ENCODE peak calls at places on chromosomes 13 and 19, in ten cellular contexts. O, I, Z, J, L, P, U, C, V and F are unnamed samples.

GRCh38 chr13:112753868-112754267 is 64.0 kb downstream of the ATP11A start:
- DNase-seq in Z (no peak), J (no peak), L (no peak), U (no peak), P (no peak), O (no peak), I (no peak), C (no peak), V (no peak), F (no peak)

GRCh38 chr13:42720858-42721219 is 60.5 kb upstream of the FAM216B start:
- DNase-seq in J (no peak), C (no peak), Z (no peak), P (no peak), L (no peak), V (no peak), U (no peak), I (no peak), O (no peak), F (no peak)

GRCh38 chr19:39097721-39098120 is 13.6 kb downstream of the ACP7 start:
- DNase-seq in Z (no peak), C (no peak), U (no peak), O (no peak), V (no peak), L (no peak), I (no peak), P (no peak), J (no peak), F (no peak)

GRCh38 chr13:23510979-23511735 is 59.1 kb upstream of the TNFRSF19 start:
- DNase-seq in O (no peak), U (no peak), P (peak), C (peak), L (peak), V (no peak), Z (no peak), I (no peak), J (no peak), F (peak)

GRCh38 chr19:4988770-4989251 is 19.9 kb downstream of the KDM4B start:
- DNase-seq in C (no peak), P (no peak), I (no peak), V (no peak), Z (peak), L (peak), O (no peak), U (no peak), J (peak), F (peak)

GRCh38 chr13:89900104-89900760 is 1447.3 kb upstream of the MIR17HG start:
- DNase-seq in P (no peak), C (no peak), J (no peak), L (no peak), I (no peak), V (no peak), Z (no peak), U (no peak), O (no peak), F (no peak)

GRCh38 chr13:21243045-21243842 is 66.8 kb downstream of the MRPL57 start:
- DNase-seq in V (no peak), J (no peak), L (no peak), U (no peak), Z (no peak), I (no peak), O (no peak), P (no peak), C (no peak), F (no peak)

GRCh38 chr13:44211753-44212152 is 161.9 kb upstream of the SERP2 start:
- DNase-seq in O (no peak), I (no peak), Z (no peak), C (no peak), P (no peak), V (no peak), L (no peak), U (no peak), J (no peak), F (no peak)

GRCh38 chr19:48497728-48498575 is 13.7 kb downstream of the LMTK3 start:
- DNase-seq in I (no peak), C (no peak), J (no peak), Z (no peak), L (no peak), V (no peak), O (no peak), P (no peak), U (no peak), F (no peak)

GRCh38 chr19:8395621-8396082 is 5.5 kb downstream of the RAB11B start:
- DNase-seq in O (peak), U (no peak), J (no peak), P (no peak), L (no peak), Z (no peak), V (no peak), C (no peak), I (no peak), F (no peak)

GRCh38 chr19:7736148-7736547 is 4.2 kb upstream of the CLEC4G start:
- DNase-seq in I (no peak), U (no peak), P (no peak), Z (no peak), O (no peak), J (no peak), V (no peak), L (no peak), C (no peak), F (no peak)

GRCh38 chr19:53463263-53463662 is 4.3 kb upstream of the ZNF813 start:
- DNase-seq in C (peak), I (no peak), P (no peak), L (peak), V (peak), Z (no peak), U (peak), O (no peak), J (no peak), F (peak)

GRCh38 chr13:26784704-26785639 is 24.4 kb upstream of the GPR12 start:
- DNase-seq in V (no peak), I (no peak), P (peak), C (peak), J (no peak), Z (peak), L (no peak), U (no peak), O (no peak), F (no peak)

GRCh38 chr19:8610928-8611284 is 391 bp upstream of the ADAMTS10 start:
- DNase-seq in L (no peak), V (no peak), Z (no peak), I (no peak), J (no peak), U (no peak), P (no peak), C (no peak), O (no peak), F (no peak)

GRCh38 chr13:77176350-77176749 is 149.4 kb upstream of the FBXL3 start:
- DNase-seq in L (peak), I (no peak), C (no peak), O (no peak), U (no peak), P (no peak), Z (no peak), J (peak), V (no peak), F (peak)

GRCh38 chr19:47406711-47407416 is 12.5 kb downstream of the MEIS3 start:
- DNase-seq in L (no peak), O (no peak), J (no peak), V (no peak), I (no peak), C (peak), P (no peak), U (no peak), Z (no peak), F (no peak)

GRCh38 chr13:60032836-60033235 is 130.9 kb downstream of the DIAPH3 start:
- DNase-seq in C (no peak), I (no peak), U (no peak), L (no peak), P (no peak), O (no peak), Z (no peak), V (no peak), J (no peak), F (no peak)

GRCh38 chr13:34533941-34534340 is 408.1 kb upstream of the NBEA start:
- DNase-seq in Z (no peak), C (no peak), P (no peak), U (no peak), V (no peak), L (no peak), J (no peak), O (no peak), I (no peak), F (no peak)

GRCh38 chr13:97544041-97544765 is 110.2 kb downstream of the RAP2A start:
- DNase-seq in U (no peak), O (no peak), P (no peak), Z (no peak), I (no peak), J (no peak), L (peak), C (no peak), V (no peak), F (peak)

GRCh38 chr13:46896346-46897138 is at the start of gene HTR2A:
- DNase-seq in U (peak), I (no peak), J (peak), P (peak), O (peak), V (no peak), L (peak), Z (no peak), C (peak), F (peak)

GRCh38 chr13:35760678-35761308 is 284.3 kb upstream of the MAB21L1 start:
- DNase-seq in Z (no peak), P (no peak), C (no peak), V (no peak), U (no peak), O (no peak), J (no peak), L (no peak), I (no peak), F (no peak)

GRCh38 chr13:35763060-35763804 is 286.7 kb upstream of the MAB21L1 start:
- DNase-seq in I (no peak), O (no peak), L (no peak), V (no peak), C (no peak), U (no peak), J (no peak), Z (no peak), P (no peak), F (no peak)

GRCh38 chr13:35763805-35764170 is 287.3 kb upstream of the MAB21L1 start:
- DNase-seq in J (no peak), C (no peak), P (no peak), I (no peak), L (no peak), Z (no peak), U (no peak), O (no peak), V (no peak), F (no peak)

GRCh38 chr13:35764359-35765015 is 288.0 kb upstream of the MAB21L1 start:
- DNase-seq in U (no peak), J (no peak), Z (no peak), V (no peak), L (no peak), I (no peak), O (no peak), P (no peak), C (no peak), F (no peak)

DNA sequence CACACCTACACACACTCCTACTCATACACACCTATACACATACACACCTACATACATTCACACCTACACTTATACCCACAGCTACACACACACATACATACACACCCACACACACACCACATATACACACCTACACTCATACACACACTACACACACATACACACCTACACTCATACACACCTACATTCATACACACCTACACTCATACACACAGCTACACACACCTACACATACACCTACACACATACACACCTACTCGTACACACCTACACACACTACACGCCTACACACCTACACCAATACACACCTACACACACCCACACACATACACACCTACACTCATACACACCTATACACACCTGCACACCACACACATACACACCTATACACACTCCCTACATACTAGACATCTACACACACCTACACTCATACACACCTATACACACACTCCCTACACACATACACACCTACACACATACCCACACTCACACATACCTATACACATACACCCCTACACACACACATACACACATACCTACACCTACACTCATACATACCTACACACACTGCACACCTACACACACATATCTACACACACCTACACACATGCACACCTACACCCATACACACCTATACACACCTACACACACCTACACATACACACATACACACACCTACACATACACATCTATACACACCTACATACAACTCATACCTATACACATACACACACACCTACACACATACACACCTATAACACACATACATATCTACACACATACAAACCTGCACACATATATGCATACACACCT is 285.2 kb upstream of the MAB21L1 start:
- DNase-seq in J (no peak), C (no peak), I (no peak), L (no peak), Z (no peak), P (no peak), O (no peak), V (no peak), U (no peak), F (no peak)
- H3K4me3 ChIP-seq in J (no peak), C (no peak), I (no peak), L (no peak), Z (no peak), P (no peak), O (no peak), V (no peak), U (no peak), F (no peak)

DNA sequence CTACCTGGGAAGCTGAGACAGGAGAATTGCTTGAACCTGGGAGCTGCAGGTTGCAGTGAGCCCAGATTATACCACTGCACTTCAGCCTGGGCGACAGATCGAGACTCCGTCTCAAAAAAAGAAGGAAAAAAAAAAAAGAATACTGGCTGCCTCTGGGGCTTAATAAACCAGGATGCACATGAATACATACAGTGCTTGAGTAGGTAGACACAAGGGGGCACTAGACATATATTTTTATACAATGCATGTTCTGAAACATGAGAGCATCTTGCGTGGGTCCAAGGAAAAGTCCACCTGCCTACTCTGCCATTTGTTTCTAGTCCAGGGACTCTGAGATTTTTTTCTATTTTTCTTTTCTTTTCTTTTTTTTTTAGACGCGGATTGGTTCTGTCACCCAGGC is 31.2 kb downstream of the KEAP1 start:
- DNase-seq in U (no peak), P (peak), C (no peak), V (no peak), O (no peak), I (no peak), Z (no peak), L (peak), J (no peak), F (peak)
- TF ChIP-seq CTCF in U (peak), P (peak), C (peak), V (no peak), O (no peak), I (peak), Z (no peak), L (peak), J (peak), F (peak)

GRCh38 chr19:2567580-2567979 is 91.7 kb downstream of the GADD45B start:
- DNase-seq in O (peak), I (no peak), J (no peak), V (peak), P (no peak), L (no peak), Z (peak), C (no peak), U (peak), F (peak)

GRCh38 chr19:2574478-2574931 is 98.6 kb downstream of the GADD45B start:
- DNase-seq in J (no peak), C (no peak), O (peak), I (no peak), U (peak), Z (no peak), P (no peak), V (peak), L (no peak), F (no peak)

GRCh38 chr19:2567996-2568395 is 92.1 kb downstream of the GADD45B start:
- DNase-seq in Z (no peak), P (no peak), I (no peak), C (no peak), L (no peak), O (no peak), V (no peak), J (no peak), U (no peak), F (no peak)

GRCh38 chr19:2573916-2574315 is 98.0 kb downstream of the GADD45B start:
- DNase-seq in C (no peak), U (peak), Z (no peak), P (no peak), O (peak), V (peak), I (no peak), L (no peak), J (no peak), F (no peak)

GRCh38 chr19:2569596-2570465 is 93.9 kb downstream of the GADD45B start:
- DNase-seq in I (no peak), U (peak), L (no peak), J (no peak), O (peak), Z (no peak), P (no peak), V (no peak), C (no peak), F (no peak)
- H3K4me3 ChIP-seq in I (no peak), U (no peak), L (no peak), J (no peak), O (no peak), Z (no peak), P (no peak), V (no peak), C (no peak), F (no peak)

GRCh38 chr13:101115762-101116161 is 300.5 kb downstream of the NALCN start:
- DNase-seq in J (no peak), L (no peak), U (no peak), V (no peak), C (peak), O (no peak), I (no peak), Z (no peak), P (no peak), F (peak)
- TF ChIP-seq CTCF in J (peak), L (peak), U (no peak), V (no peak), C (peak), O (no peak), I (peak), Z (no peak), P (no peak), F (no peak)

GRCh38 chr13:48586591-48587103 is 53.8 kb upstream of the RCBTB2 start:
- DNase-seq in J (no peak), U (peak), L (peak), O (no peak), I (no peak), V (no peak), Z (no peak), P (peak), C (no peak), F (no peak)
- H3K4me3 ChIP-seq in J (no peak), U (no peak), L (no peak), O (no peak), I (no peak), V (no peak), Z (no peak), P (no peak), C (no peak), F (no peak)

DNA sequence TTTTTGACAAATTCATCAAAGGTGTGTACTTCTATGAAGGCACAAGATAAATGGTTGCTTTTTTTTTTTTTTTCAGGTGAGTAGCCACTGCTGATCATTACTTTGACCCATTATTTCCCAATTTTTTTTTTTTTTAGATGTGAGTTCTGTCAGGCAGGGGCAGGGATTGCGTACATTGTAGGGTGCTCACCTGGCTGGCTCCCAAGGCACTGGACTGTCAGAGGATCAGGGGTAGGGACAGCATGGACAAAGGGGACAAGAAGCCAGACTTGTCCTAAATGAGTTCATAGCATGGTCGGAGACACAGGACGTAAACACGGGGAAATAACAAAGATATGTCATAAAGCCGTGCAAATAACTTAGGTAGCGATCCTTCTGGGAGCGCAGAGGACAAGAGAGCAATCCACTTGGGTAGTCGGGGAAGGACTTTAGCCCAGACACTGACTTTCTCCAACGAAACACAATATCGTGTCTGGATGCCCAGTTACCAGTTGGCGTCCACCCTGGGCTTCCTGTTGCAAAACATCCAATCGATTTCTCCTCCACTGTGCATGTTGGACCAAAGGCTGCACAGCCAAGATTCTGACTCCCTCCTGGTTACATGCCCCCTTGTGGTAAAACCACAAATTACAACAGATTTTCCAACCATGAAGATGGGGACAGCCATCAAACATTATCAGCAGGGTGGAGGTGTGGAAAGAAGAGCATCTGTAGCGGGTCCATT is 27.5 kb upstream of the KATNAL1 start:
- DNase-seq in P (peak), C (peak), V (no peak), O (no peak), Z (no peak), L (peak), I (no peak), J (no peak), U (no peak), F (peak)
- TF ChIP-seq CTCF in P (peak), C (peak), V (peak), O (peak), Z (no peak), L (peak), I (peak), J (peak), U (peak), F (peak)

GRCh38 chr19:1392407-1392806 is 8.7 kb downstream of the NDUFS7 start:
- DNase-seq in O (no peak), C (no peak), I (no peak), V (no peak), L (no peak), P (no peak), Z (no peak), J (no peak), U (no peak), F (no peak)
- H3K4me3 ChIP-seq in O (no peak), C (no peak), I (no peak), V (no peak), L (no peak), P (no peak), Z (no peak), J (no peak), U (no peak), F (no peak)

GRCh38 chr19:30034321-30034720 is 92.3 kb downstream of the URI1 start:
- DNase-seq in J (no peak), U (no peak), O (no peak), I (no peak), V (no peak), Z (no peak), C (no peak), L (no peak), P (no peak), F (no peak)
- TF ChIP-seq CTCF in J (no peak), U (no peak), O (no peak), I (no peak), V (no peak), Z (no peak), C (no peak), L (no peak), P (no peak), F (no peak)